ENCODE peak calls at places on chromosome 4, in seven cellular contexts. W, S, T, J, P, D and G are unnamed samples.

GRCh38 chr4:97938141-97938540 is 205.1 kb downstream of the STPG2 start:
- DNase-seq in W (no peak), S (no peak), T (no peak), J (no peak), P (no peak), D (no peak), G (no peak)

GRCh38 chr4:148091896-148092295 is 350.3 kb downstream of the NR3C2 start:
- DNase-seq in W (no peak), S (no peak), T (no peak), J (no peak), P (no peak), D (no peak), G (no peak)

GRCh38 chr4:153257151-153257620 is 52.9 kb downstream of the TRIM2 start:
- DNase-seq in W (no peak), S (no peak), T (no peak), J (peak), P (no peak), D (peak), G (peak)

GRCh38 chr4:107478327-107478946 is 241.6 kb downstream of the PAPSS1 start:
- DNase-seq in W (no peak), S (no peak), T (no peak), J (no peak), P (no peak), D (no peak), G (no peak)

GRCh38 chr4:38284294-38285045 is 324.3 kb downstream of the PTTG2 start:
- DNase-seq in W (no peak), S (no peak), T (no peak), J (peak), P (no peak), D (no peak), G (no peak)

GRCh38 chr4:53928825-53929224 is 135.6 kb downstream of the CHIC2 start:
- DNase-seq in W (no peak), S (no peak), T (no peak), J (peak), P (no peak), D (no peak), G (no peak)

GRCh38 chr4:19971829-19972228 is 279.9 kb upstream of the SLIT2 start:
- DNase-seq in W (no peak), S (no peak), T (no peak), J (peak), P (no peak), D (no peak), G (no peak)

GRCh38 chr4:184328022-184328736 is 110.5 kb upstream of the ENPP6 start:
- DNase-seq in W (no peak), S (no peak), T (peak), J (no peak), P (no peak), D (no peak), G (peak)

GRCh38 chr4:125115941-125116340 is 198.8 kb upstream of the FAT4 start:
- DNase-seq in W (peak), S (no peak), T (no peak), J (peak), P (no peak), D (no peak), G (no peak)

GRCh38 chr4:87543835-87544461 is 14.8 kb upstream of the SPARCL1 start:
- DNase-seq in W (peak), S (peak), T (peak), J (peak), P (no peak), D (peak), G (peak)

GRCh38 chr4:113112341-113112978 is 63.0 kb downstream of the ANK2 start:
- DNase-seq in W (no peak), S (no peak), T (no peak), J (no peak), P (no peak), D (no peak), G (no peak)

GRCh38 chr4:90025248-90025647 is 101.9 kb upstream of the CCSER1 start:
- DNase-seq in W (no peak), S (no peak), T (no peak), J (peak), P (no peak), D (peak), G (peak)
- TF ChIP-seq CTCF in W (peak), S (no peak), T (no peak), J (peak), P (no peak), D (peak), G (no peak)

GRCh38 chr4:8591626-8592365 is 769 bp upstream of the CPZ start:
- DNase-seq in W (no peak), S (no peak), T (no peak), J (no peak), P (no peak), D (no peak), G (no peak)

GRCh38 chr4:8594097-8595038 is 1.8 kb downstream of the CPZ start:
- DNase-seq in W (peak), S (peak), T (no peak), J (peak), P (no peak), D (peak), G (peak)

GRCh38 chr4:8595237-8596087 is 2.9 kb downstream of the CPZ start:
- DNase-seq in W (no peak), S (peak), T (no peak), J (peak), P (no peak), D (peak), G (no peak)

GRCh38 chr4:8592366-8593267 is at the start of gene CPZ:
- DNase-seq in W (no peak), S (no peak), T (no peak), J (peak), P (no peak), D (peak), G (no peak)

GRCh38 chr4:8593268-8594096 is 917 bp downstream of the CPZ start:
- DNase-seq in W (no peak), S (no peak), T (no peak), J (no peak), P (no peak), D (no peak), G (no peak)
- H3K4me3 ChIP-seq in W (no peak), S (no peak), T (peak), J (peak), P (no peak), D (peak), G (no peak)

DNA sequence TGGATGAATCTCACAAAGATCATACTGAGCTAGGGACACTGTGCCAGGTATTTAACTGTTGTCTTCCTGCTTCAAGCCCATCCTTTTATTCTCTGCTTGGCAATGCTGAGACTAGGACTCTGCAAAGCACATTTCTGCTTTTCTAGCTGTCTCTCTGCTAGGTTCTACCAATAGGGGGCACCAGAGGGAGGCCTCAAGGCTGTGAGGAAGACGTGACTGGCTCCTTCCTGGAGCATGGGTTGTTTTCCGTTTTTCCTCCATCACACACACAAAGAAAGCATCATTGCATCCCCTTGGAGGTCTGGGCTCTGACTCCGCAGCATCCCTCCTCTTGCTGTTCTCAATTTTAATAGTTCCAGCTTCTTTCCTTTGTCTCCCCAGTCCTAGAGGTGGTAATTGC is 10.9 kb upstream of the DCTD start:
- DNase-seq in W (no peak), S (no peak), T (no peak), J (no peak), P (no peak), D (no peak), G (peak)
- TF ChIP-seq CTCF in W (no peak), S (no peak), T (no peak), J (peak), P (no peak), D (no peak), G (peak)

GRCh38 chr4:161208564-161208963 is 955.2 kb downstream of the FSTL5 start:
- DNase-seq in W (no peak), S (no peak), T (no peak), J (no peak), P (no peak), D (no peak), G (no peak)
- H3K4me3 ChIP-seq in W (no peak), S (no peak), T (no peak), J (no peak), P (no peak), D (no peak), G (no peak)

GRCh38 chr4:6198768-6199343 is 1.5 kb downstream of the JAKMIP1 start:
- DNase-seq in W (no peak), S (no peak), T (no peak), J (no peak), P (no peak), D (no peak), G (peak)
- TF ChIP-seq CTCF in W (no peak), S (no peak), T (no peak), J (no peak), P (no peak), D (no peak), G (no peak)

GRCh38 chr4:139129206-139129605 is 47.8 kb downstream of the ELF2 start:
- DNase-seq in W (no peak), S (no peak), T (no peak), J (peak), P (no peak), D (no peak), G (no peak)

GRCh38 chr4:139123910-139124309 is 53.1 kb downstream of the ELF2 start:
- DNase-seq in W (no peak), S (no peak), T (no peak), J (no peak), P (no peak), D (no peak), G (no peak)

GRCh38 chr4:139131209-139131870 is 45.7 kb downstream of the ELF2 start:
- DNase-seq in W (no peak), S (no peak), T (no peak), J (no peak), P (no peak), D (no peak), G (no peak)

GRCh38 chr4:139126898-139127297 is 50.1 kb downstream of the ELF2 start:
- DNase-seq in W (no peak), S (no peak), T (no peak), J (no peak), P (no peak), D (no peak), G (no peak)
- H3K4me3 ChIP-seq in W (no peak), S (no peak), T (no peak), J (no peak), P (no peak), D (no peak), G (no peak)

GRCh38 chr4:99378876-99379275 is 26.3 kb upstream of the ADH1C start:
- DNase-seq in W (no peak), S (no peak), T (no peak), J (no peak), P (no peak), D (no peak), G (no peak)
- TF ChIP-seq CTCF in W (no peak), S (no peak), T (no peak), J (no peak), P (no peak), D (no peak), G (no peak)

DNA sequence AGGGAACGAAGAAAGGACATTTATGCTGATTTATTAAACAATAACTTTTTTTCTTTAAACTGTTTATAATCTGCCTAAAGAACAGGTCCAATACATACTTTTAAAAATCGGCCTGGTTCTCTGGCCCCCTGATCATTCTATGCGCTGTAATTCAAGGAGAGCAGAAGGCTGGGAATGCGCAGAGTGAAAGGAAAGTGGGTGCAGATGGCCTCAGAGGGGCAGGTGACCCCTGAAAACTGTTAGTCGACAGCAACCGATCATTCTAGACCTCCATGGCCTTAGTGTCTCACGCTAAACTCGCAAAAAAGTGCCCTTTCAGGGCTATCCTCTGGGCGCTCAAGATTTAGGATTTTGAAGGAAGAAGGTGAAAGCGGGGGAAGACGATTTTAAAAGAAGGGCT is 2.2 kb downstream of the PDE5A start:
- DNase-seq in W (no peak), S (peak), T (no peak), J (peak), P (no peak), D (no peak), G (no peak)
- H3K4me3 ChIP-seq in W (peak), S (peak), T (peak), J (peak), P (peak), D (peak), G (no peak)

DNA sequence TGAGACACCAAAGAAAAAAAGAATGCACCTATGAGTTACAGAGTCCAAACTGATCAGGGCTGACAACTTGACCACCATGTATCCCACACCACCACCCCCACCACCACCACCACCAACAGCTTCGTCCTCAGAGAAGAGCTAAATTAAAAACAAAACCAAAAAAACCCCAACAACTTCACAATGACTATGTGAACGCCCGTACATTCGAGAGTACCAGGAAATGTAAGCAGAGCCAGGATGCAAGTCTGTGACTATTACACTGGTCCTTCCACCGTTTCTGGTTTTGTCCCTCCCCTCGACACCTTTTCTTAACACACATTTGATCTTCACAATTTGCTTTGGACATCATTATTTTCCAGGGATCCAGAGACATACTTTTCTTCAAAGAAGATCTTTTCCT is 51.0 kb downstream of the WFS1 start:
- DNase-seq in W (no peak), S (no peak), T (no peak), J (no peak), P (no peak), D (no peak), G (no peak)
- TF ChIP-seq CTCF in W (no peak), S (no peak), T (no peak), J (no peak), P (no peak), D (no peak), G (no peak)

DNA sequence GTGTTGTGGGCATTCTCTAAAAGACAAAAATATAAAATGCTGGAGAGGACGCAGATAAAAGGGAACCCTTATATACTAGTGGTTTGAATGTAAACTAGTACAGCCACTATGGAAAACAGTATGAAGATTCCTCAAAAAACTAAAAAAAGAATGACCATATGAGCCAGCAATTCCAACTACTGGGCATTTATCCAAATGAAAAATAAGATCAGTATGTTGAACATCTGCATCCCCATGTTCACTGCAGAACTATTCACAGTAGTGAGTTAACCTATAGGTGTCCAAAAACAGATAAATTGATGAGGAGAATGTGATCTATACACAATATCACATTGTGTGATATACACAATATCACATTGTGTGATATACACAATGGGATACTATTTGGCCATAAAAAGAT is 1615.3 kb downstream of the PCDH18 start:
- DNase-seq in W (no peak), S (no peak), T (no peak), J (peak), P (no peak), D (no peak), G (no peak)
- H3K4me3 ChIP-seq in W (no peak), S (no peak), T (no peak), J (no peak), P (no peak), D (no peak), G (no peak)